ENCODE peak calls at places on chromosomes 11 and 22, in four cellular contexts. J, L, F and B are unnamed samples.

GRCh38 chr11:116580828-116581227 is 192.0 kb downstream of the BUD13 start:
- DNase-seq in J (no peak), L (no peak), F (no peak), B (peak)

GRCh38 chr11:74321487-74322188 is 10.2 kb upstream of the P4HA3 start:
- DNase-seq in J (peak), L (peak), F (no peak), B (no peak)

GRCh38 chr22:25208743-25209505 is 9.3 kb downstream of the CRYBB3 start:
- DNase-seq in J (no peak), L (no peak), F (no peak), B (no peak)

GRCh38 chr22:47996446-47996857 is 1234.0 kb downstream of the TBC1D22A start:
- DNase-seq in J (no peak), L (no peak), F (peak), B (no peak)

GRCh38 chr22:45893516-45893915 is 83.4 kb downstream of the WNT7B start:
- DNase-seq in J (peak), L (no peak), F (no peak), B (no peak)

GRCh38 chr11:33016654-33017053 is 976 bp downstream of the DEPDC7 start:
- DNase-seq in J (no peak), L (no peak), F (no peak), B (no peak)

GRCh38 chr22:23053051-23053707 is 17.1 kb upstream of the GNAZ start:
- DNase-seq in J (no peak), L (no peak), F (no peak), B (peak)

GRCh38 chr22:19105867-19106802 is 16.1 kb downstream of the DGCR2 start:
- DNase-seq in J (no peak), L (peak), F (no peak), B (no peak)

GRCh38 chr11:75563978-75564552 is 2.0 kb downstream of the SERPINH1 start:
- DNase-seq in J (peak), L (peak), F (no peak), B (no peak)

GRCh38 chr11:67448220-67448609 is 4.3 kb downstream of the GPR152 start:
- DNase-seq in J (no peak), L (no peak), F (no peak), B (no peak)

GRCh38 chr11:115676768-115677167 is 172.6 kb upstream of the CADM1 start:
- DNase-seq in J (peak), L (no peak), F (no peak), B (no peak)

GRCh38 chr11:44643207-44643606 is 77.7 kb downstream of the CD82 start:
- DNase-seq in J (no peak), L (no peak), F (no peak), B (no peak)

GRCh38 chr22:47392054-47392347 is 629.6 kb downstream of the TBC1D22A start:
- DNase-seq in J (no peak), L (no peak), F (no peak), B (no peak)

GRCh38 chr11:57568330-57568766 is 876 bp upstream of the UBE2L6 start:
- DNase-seq in J (peak), L (peak), F (peak), B (peak)

GRCh38 chr11:62974848-62975522 is 9.8 kb downstream of the SLC22A6 start:
- DNase-seq in J (no peak), L (peak), F (no peak), B (peak)

GRCh38 chr11:47257518-47258316 is at the start of gene NR1H3:
- DNase-seq in J (peak), L (peak), F (no peak), B (no peak)

GRCh38 chr11:106176817-106177216 is 99.4 kb downstream of the AASDHPPT start:
- DNase-seq in J (no peak), L (peak), F (no peak), B (no peak)

GRCh38 chr22:41367680-41368542 is 13.8 kb upstream of the TEF start:
- DNase-seq in J (peak), L (no peak), F (no peak), B (no peak)

GRCh38 chr22:49483281-49483905 is 344.3 kb downstream of the BRD1 start:
- DNase-seq in J (no peak), L (no peak), F (no peak), B (no peak)

GRCh38 chr11:106249857-106250256 is 172.4 kb downstream of the AASDHPPT start:
- DNase-seq in J (no peak), L (no peak), F (no peak), B (no peak)

GRCh38 chr11:17351510-17352176 is at the start of gene NCR3LG1:
- DNase-seq in J (peak), L (peak), F (no peak), B (peak)

DNA sequence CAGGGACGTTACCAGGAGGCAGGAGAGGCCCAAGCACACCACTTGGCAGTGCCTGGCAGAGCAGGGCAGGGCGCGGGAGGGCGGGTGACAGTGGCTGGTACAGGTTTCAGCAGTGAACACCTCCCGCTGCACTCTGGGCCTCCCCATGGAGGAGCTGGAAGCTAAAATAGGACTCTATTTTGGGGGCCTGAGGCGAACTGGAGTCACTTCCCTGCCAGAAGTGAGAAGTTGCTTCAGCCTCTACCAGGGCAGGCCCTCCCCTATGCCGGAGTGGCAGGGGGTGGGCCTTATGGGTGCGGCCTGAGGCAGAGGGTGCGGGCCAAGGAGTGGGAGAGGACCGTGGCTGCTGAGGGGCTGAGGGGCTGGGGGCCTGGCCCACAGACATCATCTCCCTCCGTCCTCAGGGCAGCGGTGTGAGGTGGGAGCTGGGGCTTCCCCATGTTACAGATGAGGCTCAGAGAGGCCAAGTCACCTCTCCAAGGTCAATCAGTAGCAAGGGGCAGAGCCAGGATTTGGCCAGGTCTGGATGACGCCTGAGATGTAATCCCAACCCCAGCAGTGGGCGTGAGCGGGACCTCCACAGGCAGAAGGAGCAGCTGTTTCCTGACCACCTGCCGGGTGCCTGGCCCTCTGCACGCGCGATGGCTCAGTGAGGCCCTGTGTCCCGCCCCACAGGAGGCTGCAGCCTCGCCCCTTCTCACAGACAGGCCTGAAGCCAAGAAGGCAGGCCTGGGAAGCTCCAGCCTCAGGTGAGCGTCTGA is 39.3 kb downstream of the KCNJ4 start:
- DNase-seq in J (no peak), L (no peak), F (no peak), B (no peak)
- TF ChIP-seq CHD1 in J (no peak), L (no peak), F (no peak), B (no peak)

GRCh38 chr11:12684821-12685220 is 10.6 kb downstream of the TEAD1 start:
- DNase-seq in J (no peak), L (peak), F (no peak), B (no peak)
- TF ChIP-seq RAD21 in J (no peak), L (no peak), F (no peak), B (no peak)

GRCh38 chr11:76880314-76880713 is 19.6 kb downstream of the ACER3 start:
- DNase-seq in J (no peak), L (no peak), F (no peak), B (no peak)
- TF ChIP-seq CHD1 in J (no peak), L (no peak), F (no peak), B (no peak)

GRCh38 chr22:35608088-35608487 is 9.0 kb downstream of the MB start:
- DNase-seq in J (no peak), L (no peak), F (no peak), B (no peak)
- TF ChIP-seq RAD21 in J (no peak), L (no peak), F (no peak), B (no peak)

GRCh38 chr11:2109541-2110019 is 29.6 kb downstream of the IGF2 start:
- DNase-seq in J (no peak), L (no peak), F (no peak), B (no peak)
- TF ChIP-seq CHD1 in J (no peak), L (no peak), F (no peak), B (no peak)

GRCh38 chr11:60987577-60988277 is 16.2 kb downstream of the CD6 start:
- DNase-seq in J (no peak), L (no peak), F (no peak), B (no peak)
- TF ChIP-seq RAD21 in J (no peak), L (no peak), F (no peak), B (no peak)

DNA sequence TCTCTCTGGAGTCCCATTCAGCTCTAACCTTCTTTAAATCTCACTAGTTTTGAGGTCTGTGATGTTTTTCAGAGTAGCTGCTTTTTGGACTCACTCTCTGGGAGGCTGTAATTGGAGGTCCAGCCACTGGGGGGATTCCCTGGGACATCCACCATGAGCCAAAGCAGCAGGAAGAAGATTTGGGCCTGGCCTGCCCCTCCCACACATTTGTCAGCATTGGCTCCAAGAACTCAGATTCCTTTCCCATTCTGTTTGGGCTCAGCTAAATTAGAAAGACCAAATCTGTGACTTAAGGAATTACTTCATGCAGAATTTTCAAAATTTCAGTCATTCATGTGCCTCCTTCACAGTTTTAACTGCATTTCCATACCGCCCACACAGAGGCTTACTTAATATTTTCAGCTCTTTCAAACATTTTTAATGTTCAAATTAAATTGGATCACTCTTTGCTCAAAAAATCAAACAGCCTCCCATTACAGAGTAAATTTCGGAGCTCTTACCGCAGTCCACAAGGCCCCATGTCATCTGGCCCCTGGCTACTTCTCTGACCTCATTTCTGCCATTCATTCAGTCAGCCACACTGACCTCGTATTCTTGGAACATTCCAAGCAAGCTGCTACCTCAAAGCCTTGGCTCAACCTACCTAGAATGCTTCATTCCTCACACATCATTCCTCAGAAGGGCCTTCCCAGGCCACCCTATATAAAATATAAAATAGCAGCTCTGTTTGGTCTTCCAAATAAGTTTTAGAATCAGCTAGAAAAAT is 54.5 kb upstream of the RRAS2 start:
- DNase-seq in J (peak), L (peak), F (no peak), B (peak)
- TF ChIP-seq CHD1 in J (no peak), L (no peak), F (no peak), B (no peak)

DNA sequence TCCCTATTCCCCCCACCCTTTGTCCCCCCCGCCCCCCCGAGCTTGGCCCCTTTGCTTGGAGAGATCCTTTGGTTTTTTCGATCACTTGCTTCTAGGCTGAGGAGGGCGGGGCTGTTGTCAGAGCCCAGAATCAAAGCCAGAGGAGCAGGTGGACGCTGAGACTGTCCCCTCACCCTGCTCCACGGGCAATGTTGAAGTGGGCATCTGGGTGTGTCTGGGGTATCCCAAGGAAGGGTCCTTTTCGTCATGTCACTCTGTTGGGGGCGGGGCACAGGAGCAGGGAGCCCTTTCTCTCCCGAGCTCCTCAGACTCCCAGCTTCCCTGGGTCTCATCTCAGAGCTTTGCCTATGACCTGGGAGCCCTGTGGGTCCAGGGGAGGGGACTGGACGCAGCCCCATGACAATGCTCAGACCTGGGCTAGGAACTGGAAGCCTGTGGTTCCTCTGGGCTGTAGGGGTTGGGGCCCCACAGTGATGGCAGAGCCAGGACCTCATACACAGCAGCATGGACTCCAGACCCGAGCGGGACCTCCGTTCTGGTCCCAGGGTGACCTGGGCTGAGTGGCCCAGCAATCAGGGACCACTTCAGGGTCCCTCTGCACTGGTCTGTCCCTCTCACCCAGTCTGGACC is 2.9 kb upstream of the APOBEC3A start:
- DNase-seq in J (no peak), L (no peak), F (no peak), B (no peak)
- TF ChIP-seq RAD21 in J (no peak), L (no peak), F (no peak), B (no peak)